ENCODE peak calls at places on chromosomes 4 and X, in eight cellular contexts. One of them, this sample, is unnamed.

GRCh38 chr4:122710434-122711308 is 21.8 kb upstream of the BBS12 start:
- DNase-seq in GM12865: peak
- DNase-seq in dorsolateral prefrontal cortex: no peak
- DNase-seq in tibial artery: no peak
- DNase-seq in upper lobe of right lung: no peak
- DNase-seq in gastrocnemius medialis: no peak
- DNase-seq in mucosa of descending colon: no peak
- DNase-seq in lower lobe of right lung: no peak
- DNase-seq in this sample: no peak

GRCh38 chr4:126479709-126480108 is 1153.0 kb upstream of the INTU start:
- DNase-seq in GM12865: no peak
- DNase-seq in dorsolateral prefrontal cortex: no peak
- DNase-seq in tibial artery: no peak
- DNase-seq in upper lobe of right lung: no peak
- DNase-seq in gastrocnemius medialis: no peak
- DNase-seq in mucosa of descending colon: no peak
- DNase-seq in lower lobe of right lung: no peak
- DNase-seq in this sample: no peak

GRCh38 chr4:10045481-10045880 is 24.2 kb upstream of the SLC2A9 start:
- DNase-seq in GM12865: no peak
- DNase-seq in dorsolateral prefrontal cortex: no peak
- DNase-seq in tibial artery: no peak
- DNase-seq in upper lobe of right lung: no peak
- DNase-seq in gastrocnemius medialis: no peak
- DNase-seq in mucosa of descending colon: no peak
- DNase-seq in lower lobe of right lung: no peak
- DNase-seq in this sample: no peak

GRCh38 chrX:39736219-39737211 is 361.2 kb downstream of the BCOR start:
- DNase-seq in GM12865: peak
- DNase-seq in dorsolateral prefrontal cortex: no peak
- DNase-seq in tibial artery: peak
- DNase-seq in upper lobe of right lung: peak
- DNase-seq in gastrocnemius medialis: peak
- DNase-seq in mucosa of descending colon: peak
- DNase-seq in lower lobe of right lung: peak
- DNase-seq in this sample: peak

GRCh38 chr4:16289872-16290554 is 63.7 kb upstream of the TAPT1 start:
- DNase-seq in GM12865: peak
- DNase-seq in dorsolateral prefrontal cortex: no peak
- DNase-seq in tibial artery: no peak
- DNase-seq in upper lobe of right lung: no peak
- DNase-seq in gastrocnemius medialis: no peak
- DNase-seq in mucosa of descending colon: no peak
- DNase-seq in lower lobe of right lung: no peak
- DNase-seq in this sample: peak

GRCh38 chrX:40149286-40150175 is 51.8 kb upstream of the BCOR start:
- DNase-seq in GM12865: no peak
- DNase-seq in dorsolateral prefrontal cortex: no peak
- DNase-seq in tibial artery: no peak
- DNase-seq in upper lobe of right lung: no peak
- DNase-seq in gastrocnemius medialis: no peak
- DNase-seq in mucosa of descending colon: no peak
- DNase-seq in lower lobe of right lung: no peak
- DNase-seq in this sample: no peak

GRCh38 chr4:117596917-117597316 is 437.4 kb upstream of the NDST3 start:
- DNase-seq in GM12865: no peak
- DNase-seq in dorsolateral prefrontal cortex: no peak
- DNase-seq in tibial artery: no peak
- DNase-seq in upper lobe of right lung: no peak
- DNase-seq in gastrocnemius medialis: no peak
- DNase-seq in mucosa of descending colon: no peak
- DNase-seq in lower lobe of right lung: no peak
- DNase-seq in this sample: no peak

GRCh38 chrX:147476008-147476407 is 435.7 kb upstream of the FMR1 start:
- DNase-seq in GM12865: peak
- DNase-seq in dorsolateral prefrontal cortex: no peak
- DNase-seq in tibial artery: no peak
- DNase-seq in upper lobe of right lung: no peak
- DNase-seq in gastrocnemius medialis: no peak
- DNase-seq in mucosa of descending colon: no peak
- DNase-seq in lower lobe of right lung: no peak
- DNase-seq in this sample: no peak

GRCh38 chrX:114611018-114611619 is 27.2 kb downstream of the HTR2C start:
- DNase-seq in GM12865: peak
- DNase-seq in dorsolateral prefrontal cortex: no peak
- DNase-seq in tibial artery: peak
- DNase-seq in upper lobe of right lung: no peak
- DNase-seq in gastrocnemius medialis: no peak
- DNase-seq in mucosa of descending colon: no peak
- DNase-seq in lower lobe of right lung: no peak
- DNase-seq in this sample: peak

GRCh38 chrX:78555401-78555980 is 103.6 kb downstream of the RTL3 start:
- DNase-seq in GM12865: peak
- DNase-seq in dorsolateral prefrontal cortex: no peak
- DNase-seq in tibial artery: no peak
- DNase-seq in upper lobe of right lung: no peak
- DNase-seq in gastrocnemius medialis: no peak
- DNase-seq in mucosa of descending colon: no peak
- DNase-seq in lower lobe of right lung: no peak
- DNase-seq in this sample: no peak

GRCh38 chrX:38657562-38657961 is 96.2 kb downstream of the TSPAN7 start:
- DNase-seq in GM12865: peak
- DNase-seq in dorsolateral prefrontal cortex: no peak
- DNase-seq in tibial artery: no peak
- DNase-seq in upper lobe of right lung: no peak
- DNase-seq in gastrocnemius medialis: no peak
- DNase-seq in mucosa of descending colon: no peak
- DNase-seq in lower lobe of right lung: no peak
- DNase-seq in this sample: no peak

GRCh38 chr4:7905461-7905915 is 34.2 kb downstream of the AFAP1 start:
- DNase-seq in GM12865: no peak
- DNase-seq in dorsolateral prefrontal cortex: no peak
- DNase-seq in tibial artery: peak
- DNase-seq in upper lobe of right lung: no peak
- DNase-seq in gastrocnemius medialis: no peak
- DNase-seq in mucosa of descending colon: no peak
- DNase-seq in lower lobe of right lung: no peak
- DNase-seq in this sample: peak

GRCh38 chr4:102678695-102679335 is 82.0 kb downstream of the MANBA start:
- DNase-seq in GM12865: no peak
- DNase-seq in dorsolateral prefrontal cortex: no peak
- DNase-seq in tibial artery: no peak
- DNase-seq in upper lobe of right lung: no peak
- DNase-seq in gastrocnemius medialis: no peak
- DNase-seq in mucosa of descending colon: no peak
- DNase-seq in lower lobe of right lung: no peak
- DNase-seq in this sample: no peak

DNA sequence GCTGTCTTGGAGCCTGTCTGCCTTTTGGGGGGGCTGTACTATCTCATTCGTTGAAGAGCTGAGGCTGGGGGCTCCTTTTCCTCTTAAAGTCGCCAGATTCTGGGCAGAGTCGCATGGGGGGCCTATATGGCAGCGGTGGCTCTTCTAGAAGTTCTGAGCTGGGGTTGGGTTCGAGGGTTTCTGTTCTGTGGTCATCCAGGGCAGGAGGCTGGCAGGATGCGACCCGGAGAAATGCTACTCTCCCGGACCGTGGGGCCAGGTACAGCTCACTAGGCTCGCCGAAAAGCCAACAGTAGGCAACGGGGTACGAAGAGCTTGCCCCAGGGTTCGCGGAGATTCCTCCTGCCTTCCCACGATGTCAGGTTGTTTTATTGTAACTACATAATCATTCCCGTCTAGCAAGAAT is 1.9 kb upstream of the CITED1 start:
- DNase-seq in GM12865: no peak
- DNase-seq in dorsolateral prefrontal cortex: no peak
- DNase-seq in tibial artery: no peak
- DNase-seq in upper lobe of right lung: no peak
- DNase-seq in gastrocnemius medialis: no peak
- DNase-seq in mucosa of descending colon: no peak
- DNase-seq in lower lobe of right lung: no peak
- DNase-seq in this sample: no peak
- H3K4me3 ChIP-seq in GM12865: no peak
- H3K4me3 ChIP-seq in dorsolateral prefrontal cortex: peak
- H3K4me3 ChIP-seq in tibial artery: peak
- H3K4me3 ChIP-seq in upper lobe of right lung: peak
- H3K4me3 ChIP-seq in gastrocnemius medialis: peak
- H3K4me3 ChIP-seq in mucosa of descending colon: no peak
- H3K4me3 ChIP-seq in lower lobe of right lung: peak
- H3K4me3 ChIP-seq in this sample: no peak

GRCh38 chr4:109295081-109295480 is 7.4 kb downstream of the COL25A1 start:
- DNase-seq in GM12865: no peak
- DNase-seq in dorsolateral prefrontal cortex: no peak
- DNase-seq in tibial artery: no peak
- DNase-seq in upper lobe of right lung: no peak
- DNase-seq in gastrocnemius medialis: no peak
- DNase-seq in mucosa of descending colon: no peak
- DNase-seq in lower lobe of right lung: no peak
- DNase-seq in this sample: no peak

GRCh38 chr4:109290918-109291317 is 11.5 kb downstream of the COL25A1 start:
- DNase-seq in GM12865: no peak
- DNase-seq in dorsolateral prefrontal cortex: no peak
- DNase-seq in tibial artery: no peak
- DNase-seq in upper lobe of right lung: no peak
- DNase-seq in gastrocnemius medialis: no peak
- DNase-seq in mucosa of descending colon: no peak
- DNase-seq in lower lobe of right lung: no peak
- DNase-seq in this sample: no peak

GRCh38 chr4:109296545-109296944 is 5.9 kb downstream of the COL25A1 start:
- DNase-seq in GM12865: no peak
- DNase-seq in dorsolateral prefrontal cortex: no peak
- DNase-seq in tibial artery: no peak
- DNase-seq in upper lobe of right lung: no peak
- DNase-seq in gastrocnemius medialis: no peak
- DNase-seq in mucosa of descending colon: no peak
- DNase-seq in lower lobe of right lung: no peak
- DNase-seq in this sample: no peak

GRCh38 chr4:109294468-109295020 is 7.9 kb downstream of the COL25A1 start:
- DNase-seq in GM12865: no peak
- DNase-seq in dorsolateral prefrontal cortex: no peak
- DNase-seq in tibial artery: no peak
- DNase-seq in upper lobe of right lung: no peak
- DNase-seq in gastrocnemius medialis: no peak
- DNase-seq in mucosa of descending colon: no peak
- DNase-seq in lower lobe of right lung: no peak
- DNase-seq in this sample: no peak

DNA sequence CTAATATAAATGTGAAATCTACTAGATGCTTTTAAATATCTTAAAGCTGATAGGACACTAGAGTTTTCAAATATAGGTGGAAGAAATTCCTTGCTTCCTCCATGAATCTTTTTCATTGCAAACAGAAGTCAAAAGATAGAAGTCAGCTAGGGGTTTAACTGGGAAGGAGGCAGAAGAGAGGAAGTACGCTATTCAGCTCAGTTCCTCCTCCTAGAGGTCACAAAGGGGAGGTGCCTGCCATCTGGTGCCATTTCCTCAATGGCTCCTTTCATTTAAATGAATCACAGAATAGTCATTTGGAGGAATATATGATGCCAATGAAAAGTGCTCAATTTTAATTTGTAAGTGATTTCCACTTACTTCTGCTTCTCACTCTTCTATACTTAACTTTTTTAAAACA is 8.5 kb downstream of the COL25A1 start:
- DNase-seq in GM12865: peak
- DNase-seq in dorsolateral prefrontal cortex: no peak
- DNase-seq in tibial artery: no peak
- DNase-seq in upper lobe of right lung: no peak
- DNase-seq in gastrocnemius medialis: no peak
- DNase-seq in mucosa of descending colon: no peak
- DNase-seq in lower lobe of right lung: no peak
- DNase-seq in this sample: no peak
- TF ChIP-seq CTCF in GM12865: peak
- TF ChIP-seq CTCF in dorsolateral prefrontal cortex: no peak
- TF ChIP-seq CTCF in tibial artery: no peak
- TF ChIP-seq CTCF in upper lobe of right lung: peak
- TF ChIP-seq CTCF in gastrocnemius medialis: peak
- TF ChIP-seq CTCF in mucosa of descending colon: no peak
- TF ChIP-seq CTCF in lower lobe of right lung: peak
- TF ChIP-seq CTCF in this sample: no peak

GRCh38 chr4:85728471-85728870 is 253.5 kb downstream of the ARHGAP24 start:
- DNase-seq in GM12865: no peak
- DNase-seq in dorsolateral prefrontal cortex: no peak
- DNase-seq in tibial artery: no peak
- DNase-seq in upper lobe of right lung: no peak
- DNase-seq in gastrocnemius medialis: no peak
- DNase-seq in mucosa of descending colon: no peak
- DNase-seq in lower lobe of right lung: no peak
- DNase-seq in this sample: no peak

GRCh38 chr4:85722806-85723205 is 247.9 kb downstream of the ARHGAP24 start:
- DNase-seq in GM12865: no peak
- DNase-seq in dorsolateral prefrontal cortex: no peak
- DNase-seq in tibial artery: no peak
- DNase-seq in upper lobe of right lung: no peak
- DNase-seq in gastrocnemius medialis: no peak
- DNase-seq in mucosa of descending colon: no peak
- DNase-seq in lower lobe of right lung: no peak
- DNase-seq in this sample: no peak

GRCh38 chr4:85726555-85726954 is 251.6 kb downstream of the ARHGAP24 start:
- DNase-seq in GM12865: no peak
- DNase-seq in dorsolateral prefrontal cortex: no peak
- DNase-seq in tibial artery: no peak
- DNase-seq in upper lobe of right lung: no peak
- DNase-seq in gastrocnemius medialis: no peak
- DNase-seq in mucosa of descending colon: no peak
- DNase-seq in lower lobe of right lung: no peak
- DNase-seq in this sample: no peak

GRCh38 chr4:85724801-85725548 is 250.0 kb downstream of the ARHGAP24 start:
- DNase-seq in GM12865: peak
- DNase-seq in dorsolateral prefrontal cortex: no peak
- DNase-seq in tibial artery: no peak
- DNase-seq in upper lobe of right lung: no peak
- DNase-seq in gastrocnemius medialis: no peak
- DNase-seq in mucosa of descending colon: no peak
- DNase-seq in lower lobe of right lung: no peak
- DNase-seq in this sample: no peak

DNA sequence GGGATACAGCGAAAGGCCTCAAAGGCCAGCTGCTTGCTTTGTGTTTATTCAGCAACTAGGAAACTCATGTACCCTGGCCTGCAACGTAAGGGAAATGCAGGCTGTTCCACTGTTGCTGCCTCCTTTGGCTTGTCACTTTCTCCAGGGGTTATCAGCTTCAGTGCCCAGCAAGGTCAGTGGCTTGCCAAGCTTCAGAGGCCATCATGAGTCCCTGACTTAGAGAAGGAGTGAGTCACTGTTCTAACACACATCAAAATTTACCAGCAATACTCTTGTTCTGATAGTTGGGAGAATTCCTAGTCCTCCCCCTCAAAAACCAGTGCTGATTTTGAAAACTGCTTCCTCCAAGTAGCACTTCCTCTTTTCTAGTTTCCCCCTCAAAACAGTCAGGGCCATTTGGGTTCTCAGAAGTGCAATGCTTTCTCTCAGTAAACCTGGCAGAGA is 250.8 kb downstream of the ARHGAP24 start:
- DNase-seq in GM12865: peak
- DNase-seq in dorsolateral prefrontal cortex: no peak
- DNase-seq in tibial artery: peak
- DNase-seq in upper lobe of right lung: no peak
- DNase-seq in gastrocnemius medialis: peak
- DNase-seq in mucosa of descending colon: no peak
- DNase-seq in lower lobe of right lung: no peak
- DNase-seq in this sample: no peak
- H3K4me3 ChIP-seq in GM12865: no peak
- H3K4me3 ChIP-seq in dorsolateral prefrontal cortex: no peak
- H3K4me3 ChIP-seq in tibial artery: no peak
- H3K4me3 ChIP-seq in upper lobe of right lung: no peak
- H3K4me3 ChIP-seq in gastrocnemius medialis: no peak
- H3K4me3 ChIP-seq in mucosa of descending colon: no peak
- H3K4me3 ChIP-seq in lower lobe of right lung: no peak
- H3K4me3 ChIP-seq in this sample: no peak

GRCh38 chr4:29867412-29867811 is 852.8 kb upstream of the PCDH7 start:
- DNase-seq in GM12865: no peak
- DNase-seq in dorsolateral prefrontal cortex: no peak
- DNase-seq in tibial artery: no peak
- DNase-seq in upper lobe of right lung: no peak
- DNase-seq in gastrocnemius medialis: no peak
- DNase-seq in mucosa of descending colon: no peak
- DNase-seq in lower lobe of right lung: no peak
- DNase-seq in this sample: no peak
- TF ChIP-seq CTCF in GM12865: no peak
- TF ChIP-seq CTCF in dorsolateral prefrontal cortex: no peak
- TF ChIP-seq CTCF in tibial artery: no peak
- TF ChIP-seq CTCF in upper lobe of right lung: no peak
- TF ChIP-seq CTCF in gastrocnemius medialis: no peak
- TF ChIP-seq CTCF in mucosa of descending colon: no peak
- TF ChIP-seq CTCF in lower lobe of right lung: no peak
- TF ChIP-seq CTCF in this sample: no peak

This sample was measured in tibial nerve.